ENCODE peak calls at places on chromosomes 16 and 17, in ten cellular contexts. V is stomach, M is transverse colon, S is SK-N-SH, H is sigmoid colon, X is GM23338, L is prostate gland, P is GM12891, D is breast epithelium, G is HCT116. T is an unnamed sample.
A peak's percentile ranks its signal among the peaks of the same experiment; 100 is the strongest.

GRCh38 chr16:26787924-26788323 is 278.8 kb upstream of the C16orf82 start:
- DNase-seq in V (no peak), M (no peak), S (peak; percentile 4), H (no peak), X (no peak), L (no peak), P (no peak), D (no peak), G (peak; percentile 13), T (no peak)

GRCh38 chr16:3458852-3459361 is 15.4 kb downstream of the NAA60 start:
- DNase-seq in V (peak; percentile 57), M (peak; percentile 68), S (no peak), H (no peak), X (no peak), L (no peak), P (no peak), D (no peak), G (no peak), T (no peak)

GRCh38 chr17:40014375-40014980 is 762 bp upstream of the CSF3 start:
- DNase-seq in V (no peak), M (no peak), S (peak; percentile 33), H (peak; percentile 78), X (no peak), L (no peak), P (no peak), D (no peak), G (no peak), T (no peak)

GRCh38 chr17:7460850-7461660 is 16.2 kb downstream of the CHRNB1 start:
- DNase-seq in V (no peak), M (no peak), S (no peak), H (no peak), X (peak; percentile 88), L (no peak), P (no peak), D (no peak), G (no peak), T (no peak)

GRCh38 chr16:82641336-82641984 is 14.7 kb downstream of the CDH13 start:
- DNase-seq in V (no peak), M (no peak), S (no peak), H (no peak), X (no peak), L (no peak), P (no peak), D (no peak), G (no peak), T (no peak)

GRCh38 chr17:44314869-44315661 is 6.7 kb downstream of the RUNDC3A start:
- DNase-seq in V (peak; percentile 40), M (peak; percentile 25), S (peak; percentile 25), H (no peak), X (peak; percentile 87), L (no peak), P (peak; percentile 83), D (no peak), G (no peak), T (no peak)

GRCh38 chr16:80778707-80779106 is 25.7 kb downstream of the CDYL2 start:
- DNase-seq in V (no peak), M (no peak), S (no peak), H (no peak), X (no peak), L (no peak), P (no peak), D (no peak), G (no peak), T (no peak)

GRCh38 chr16:13939821-13940220 is 19.9 kb downstream of the ERCC4 start:
- DNase-seq in V (no peak), M (no peak), S (no peak), H (no peak), X (no peak), L (no peak), P (no peak), D (no peak), G (no peak), T (no peak)

GRCh38 chr16:17448640-17449638 is 21.8 kb downstream of the XYLT1 start:
- DNase-seq in V (no peak), M (peak; percentile 25), S (peak; percentile 20), H (no peak), X (no peak), L (no peak), P (no peak), D (no peak), G (no peak), T (no peak)

GRCh38 chr16:81461756-81462155 is 17.1 kb downstream of the CMIP start:
- DNase-seq in V (no peak), M (no peak), S (no peak), H (no peak), X (no peak), L (no peak), P (no peak), D (no peak), G (no peak), T (no peak)

GRCh38 chr17:41396340-41396739 is 1.1 kb downstream of the KRT31 start:
- DNase-seq in V (no peak), M (no peak), S (no peak), H (no peak), X (no peak), L (no peak), P (no peak), D (no peak), G (no peak), T (no peak)

GRCh38 chr17:69335018-69335417 is 8.1 kb upstream of the ABCA5 start:
- DNase-seq in V (no peak), M (no peak), S (peak; percentile 36), H (no peak), X (peak; percentile 75), L (no peak), P (no peak), D (no peak), G (peak; percentile 69), T (no peak)

GRCh38 chr16:67269766-67270165 is 9.6 kb upstream of the PLEKHG4 start:
- DNase-seq in V (no peak), M (no peak), S (no peak), H (peak; percentile 59), X (peak; percentile 60), L (no peak), P (no peak), D (no peak), G (no peak), T (no peak)

GRCh38 chr17:7045492-7046126 is 1.7 kb upstream of the SLC16A11 start:
- DNase-seq in V (peak; percentile 56), M (peak; percentile 63), S (peak; percentile 53), H (no peak), X (peak; percentile 76), L (peak; percentile 55), P (no peak), D (no peak), G (peak; percentile 67), T (no peak)

GRCh38 chr16:4659363-4660353 is 33.7 kb upstream of the NUDT16L1 start:
- DNase-seq in V (no peak), M (no peak), S (no peak), H (no peak), X (no peak), L (no peak), P (no peak), D (no peak), G (no peak), T (no peak)

GRCh38 chr16:4663756-4664465 is 29.5 kb upstream of the NUDT16L1 start:
- DNase-seq in V (peak; percentile 45), M (peak; percentile 53), S (no peak), H (peak; percentile 79), X (no peak), L (no peak), P (no peak), D (no peak), G (no peak), T (no peak)

GRCh38 chr16:4664538-4665418 is 28.6 kb upstream of the NUDT16L1 start:
- DNase-seq in V (peak; percentile 88), M (peak; percentile 73), S (no peak), H (no peak), X (no peak), L (no peak), P (peak; percentile 65), D (no peak), G (no peak), T (no peak)

GRCh38 chr16:4660454-4661007 is 32.8 kb upstream of the NUDT16L1 start:
- DNase-seq in V (peak; percentile 70), M (peak; percentile 42), S (peak; percentile 50), H (no peak), X (no peak), L (no peak), P (no peak), D (peak; percentile 48), G (no peak), T (no peak)

DNA sequence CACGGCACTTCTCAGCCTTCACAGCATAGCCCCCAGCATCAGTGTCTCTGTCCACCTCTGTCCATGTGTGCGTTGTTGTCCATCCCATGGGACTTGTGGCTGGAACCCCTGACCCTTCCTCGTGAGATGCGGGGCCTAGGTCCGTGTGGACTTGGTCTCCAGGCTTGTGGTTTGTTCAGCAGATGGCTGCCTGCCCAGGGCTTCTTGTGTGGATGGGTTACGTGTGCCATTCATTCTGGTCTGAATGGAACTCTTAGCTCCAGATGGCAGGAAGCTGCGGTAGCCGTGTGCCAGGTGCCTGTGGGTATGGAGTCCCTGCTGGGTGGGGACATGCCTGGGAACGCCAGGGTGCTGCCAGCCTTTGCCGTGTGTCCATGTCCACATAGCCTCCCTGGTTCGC is 31.7 kb upstream of the NUDT16L1 start:
- DNase-seq in V (peak; percentile 84), M (no peak), S (no peak), H (no peak), X (no peak), L (no peak), P (no peak), D (no peak), G (no peak), T (no peak)
- TF ChIP-seq POLR2AphosphoS5 in V (no peak), M (no peak), S (no peak), H (no peak), X (no peak), L (no peak), P (no peak), D (no peak), G (no peak), T (no peak)

GRCh38 chr16:88835383-88835782 is 21.4 kb downstream of the GALNS start:
- DNase-seq in V (no peak), M (peak; percentile 20), S (no peak), H (peak; percentile 80), X (no peak), L (no peak), P (no peak), D (no peak), G (no peak), T (no peak)
- TF ChIP-seq POLR2AphosphoS5 in V (no peak), M (no peak), S (no peak), H (peak; percentile 56), X (no peak), L (no peak), P (no peak), D (no peak), G (no peak), T (no peak)

GRCh38 chr16:70375636-70376611 is 29.2 kb downstream of the DDX19A start:
- DNase-seq in V (no peak), M (no peak), S (no peak), H (no peak), X (no peak), L (no peak), P (no peak), D (no peak), G (no peak), T (no peak)
- TF ChIP-seq POLR2AphosphoS5 in V (no peak), M (no peak), S (no peak), H (no peak), X (no peak), L (no peak), P (no peak), D (no peak), G (no peak), T (no peak)

DNA sequence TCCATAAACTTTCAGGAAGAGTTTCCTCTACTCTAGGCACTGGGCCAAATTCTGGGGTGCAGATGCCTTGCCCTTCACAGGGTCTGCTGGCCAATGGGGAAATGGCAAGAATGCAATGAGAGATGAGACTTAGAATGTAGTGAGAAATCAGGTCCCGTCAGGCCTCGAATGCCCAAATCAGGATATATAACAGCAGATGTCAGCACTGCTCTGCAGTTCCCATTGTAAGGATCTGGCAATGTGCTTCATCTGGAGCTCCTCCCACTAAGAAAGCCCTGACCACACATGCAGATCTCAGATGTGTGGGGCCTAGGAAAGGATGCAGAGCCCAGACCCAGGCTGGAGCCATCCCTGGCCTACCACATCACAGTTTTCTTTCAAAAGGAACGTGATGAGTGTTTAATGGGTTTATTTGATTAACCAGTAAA is 13.9 kb upstream of the LPCAT2 start:
- DNase-seq in V (peak; percentile 51), M (peak; percentile 45), S (peak; percentile 77), H (peak; percentile 75), X (peak; percentile 37), L (no peak), P (no peak), D (no peak), G (no peak), T (peak; percentile 78)
- TF ChIP-seq POLR2AphosphoS5 in V (no peak), M (no peak), S (peak; percentile 36), H (no peak), X (no peak), L (no peak), P (no peak), D (no peak), G (no peak), T (no peak)